ENCODE peak calls at places on chromosome 18, in eight cellular contexts. One of them, this sample, is unnamed.

GRCh38 chr18:41096504-41096903 is 858.5 kb upstream of the PIK3C3 start:
- DNase-seq in IMR-90: peak
- DNase-seq in right lobe of liver: no peak
- DNase-seq in A549: no peak
- DNase-seq in adrenal gland: no peak
- DNase-seq in body of pancreas: no peak
- DNase-seq in HCT116: no peak
- DNase-seq in H1: no peak
- DNase-seq in this sample: no peak

GRCh38 chr18:33745396-33745795 is 167.4 kb downstream of the ASXL3 start:
- DNase-seq in IMR-90: no peak
- DNase-seq in right lobe of liver: no peak
- DNase-seq in A549: no peak
- DNase-seq in adrenal gland: no peak
- DNase-seq in body of pancreas: no peak
- DNase-seq in HCT116: no peak
- DNase-seq in H1: no peak
- DNase-seq in this sample: no peak

GRCh38 chr18:49055787-49056186 is 105.0 kb upstream of the SMAD7 start:
- DNase-seq in IMR-90: peak
- DNase-seq in right lobe of liver: no peak
- DNase-seq in A549: no peak
- DNase-seq in adrenal gland: peak
- DNase-seq in body of pancreas: peak
- DNase-seq in HCT116: no peak
- DNase-seq in H1: no peak
- DNase-seq in this sample: peak

GRCh38 chr18:23563377-23564043 is 22.8 kb downstream of the NPC1 start:
- DNase-seq in IMR-90: peak
- DNase-seq in right lobe of liver: no peak
- DNase-seq in A549: no peak
- DNase-seq in adrenal gland: no peak
- DNase-seq in body of pancreas: no peak
- DNase-seq in HCT116: no peak
- DNase-seq in H1: no peak
- DNase-seq in this sample: no peak

GRCh38 chr18:63319383-63320040 is at the start of gene BCL2:
- DNase-seq in IMR-90: peak
- DNase-seq in right lobe of liver: no peak
- DNase-seq in A549: peak
- DNase-seq in adrenal gland: peak
- DNase-seq in body of pancreas: peak
- DNase-seq in HCT116: no peak
- DNase-seq in H1: peak
- DNase-seq in this sample: peak

GRCh38 chr18:26865557-26865956 is at the start of gene AQP4:
- DNase-seq in IMR-90: no peak
- DNase-seq in right lobe of liver: no peak
- DNase-seq in A549: no peak
- DNase-seq in adrenal gland: no peak
- DNase-seq in body of pancreas: no peak
- DNase-seq in HCT116: no peak
- DNase-seq in H1: no peak
- DNase-seq in this sample: peak

GRCh38 chr18:50240083-50240563 is 26.2 kb downstream of the CFAP53 start:
- DNase-seq in IMR-90: no peak
- DNase-seq in right lobe of liver: no peak
- DNase-seq in A549: no peak
- DNase-seq in adrenal gland: no peak
- DNase-seq in body of pancreas: no peak
- DNase-seq in HCT116: peak
- DNase-seq in H1: no peak
- DNase-seq in this sample: no peak

GRCh38 chr18:33805592-33805991 is 227.6 kb downstream of the ASXL3 start:
- DNase-seq in IMR-90: no peak
- DNase-seq in right lobe of liver: no peak
- DNase-seq in A549: no peak
- DNase-seq in adrenal gland: no peak
- DNase-seq in body of pancreas: no peak
- DNase-seq in HCT116: no peak
- DNase-seq in H1: no peak
- DNase-seq in this sample: no peak

GRCh38 chr18:23833714-23834113 is 144.5 kb downstream of the LAMA3 start:
- DNase-seq in IMR-90: no peak
- DNase-seq in right lobe of liver: no peak
- DNase-seq in A549: no peak
- DNase-seq in adrenal gland: no peak
- DNase-seq in body of pancreas: no peak
- DNase-seq in HCT116: no peak
- DNase-seq in H1: no peak
- DNase-seq in this sample: peak

GRCh38 chr18:4455113-4455811 is at the start of gene DLGAP1:
- DNase-seq in IMR-90: no peak
- DNase-seq in right lobe of liver: peak
- DNase-seq in A549: no peak
- DNase-seq in adrenal gland: peak
- DNase-seq in body of pancreas: peak
- DNase-seq in HCT116: no peak
- DNase-seq in H1: no peak
- DNase-seq in this sample: peak

GRCh38 chr18:62372156-62372555 is 47.0 kb downstream of the TNFRSF11A start:
- DNase-seq in IMR-90: no peak
- DNase-seq in right lobe of liver: no peak
- DNase-seq in A549: no peak
- DNase-seq in adrenal gland: no peak
- DNase-seq in body of pancreas: peak
- DNase-seq in HCT116: no peak
- DNase-seq in H1: no peak
- DNase-seq in this sample: no peak

GRCh38 chr18:74013955-74014354 is 133.7 kb downstream of the FBXO15 start:
- DNase-seq in IMR-90: peak
- DNase-seq in right lobe of liver: no peak
- DNase-seq in A549: no peak
- DNase-seq in adrenal gland: peak
- DNase-seq in body of pancreas: peak
- DNase-seq in HCT116: no peak
- DNase-seq in H1: no peak
- DNase-seq in this sample: no peak

GRCh38 chr18:29181151-29181901 is 1004.4 kb upstream of the CDH2 start:
- DNase-seq in IMR-90: peak
- DNase-seq in right lobe of liver: no peak
- DNase-seq in A549: no peak
- DNase-seq in adrenal gland: peak
- DNase-seq in body of pancreas: peak
- DNase-seq in HCT116: no peak
- DNase-seq in H1: no peak
- DNase-seq in this sample: no peak

GRCh38 chr18:2903006-2903405 is 56.2 kb downstream of the EMILIN2 start:
- DNase-seq in IMR-90: peak
- DNase-seq in right lobe of liver: no peak
- DNase-seq in A549: no peak
- DNase-seq in adrenal gland: peak
- DNase-seq in body of pancreas: no peak
- DNase-seq in HCT116: no peak
- DNase-seq in H1: no peak
- DNase-seq in this sample: no peak

GRCh38 chr18:2907459-2908145 is 60.8 kb downstream of the EMILIN2 start:
- DNase-seq in IMR-90: no peak
- DNase-seq in right lobe of liver: no peak
- DNase-seq in A549: no peak
- DNase-seq in adrenal gland: no peak
- DNase-seq in body of pancreas: no peak
- DNase-seq in HCT116: no peak
- DNase-seq in H1: no peak
- DNase-seq in this sample: peak

GRCh38 chr18:2908166-2908945 is 61.5 kb downstream of the EMILIN2 start:
- DNase-seq in IMR-90: no peak
- DNase-seq in right lobe of liver: no peak
- DNase-seq in A549: no peak
- DNase-seq in adrenal gland: no peak
- DNase-seq in body of pancreas: no peak
- DNase-seq in HCT116: no peak
- DNase-seq in H1: no peak
- DNase-seq in this sample: peak

GRCh38 chr18:2906522-2907458 is 60.0 kb downstream of the EMILIN2 start:
- DNase-seq in IMR-90: no peak
- DNase-seq in right lobe of liver: no peak
- DNase-seq in A549: peak
- DNase-seq in adrenal gland: peak
- DNase-seq in body of pancreas: no peak
- DNase-seq in HCT116: no peak
- DNase-seq in H1: peak
- DNase-seq in this sample: peak

GRCh38 chr18:2905802-2906521 is 59.2 kb downstream of the EMILIN2 start:
- DNase-seq in IMR-90: no peak
- DNase-seq in right lobe of liver: peak
- DNase-seq in A549: peak
- DNase-seq in adrenal gland: peak
- DNase-seq in body of pancreas: peak
- DNase-seq in HCT116: peak
- DNase-seq in H1: peak
- DNase-seq in this sample: peak
- TF ChIP-seq POLR2A in IMR-90: no peak
- TF ChIP-seq POLR2A in right lobe of liver: peak
- TF ChIP-seq POLR2A in A549: peak
- TF ChIP-seq POLR2A in adrenal gland: no peak
- TF ChIP-seq POLR2A in body of pancreas: no peak
- TF ChIP-seq POLR2A in HCT116: peak
- TF ChIP-seq POLR2A in H1: no peak
- TF ChIP-seq POLR2A in this sample: peak

DNA sequence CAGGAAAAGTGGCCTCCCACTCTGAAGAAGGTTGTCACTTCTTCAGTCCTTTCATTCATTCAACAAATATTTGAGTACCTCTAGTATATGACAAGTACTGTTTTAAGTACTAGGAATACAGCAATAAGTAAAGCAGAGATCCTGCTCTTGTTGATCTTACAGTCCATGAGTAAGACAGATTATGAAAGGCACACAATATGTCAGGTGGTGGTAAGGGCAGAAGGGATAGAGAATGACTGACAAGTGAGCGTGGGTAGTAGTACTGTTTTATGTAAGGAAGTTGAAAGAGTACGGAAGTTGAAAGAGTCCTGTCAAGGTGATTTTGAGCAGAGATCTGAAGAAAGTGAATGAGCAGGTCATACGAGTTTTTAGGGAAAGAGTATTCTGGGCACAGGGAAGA is 111.3 kb downstream of the GALNT1 start:
- DNase-seq in IMR-90: no peak
- DNase-seq in right lobe of liver: no peak
- DNase-seq in A549: no peak
- DNase-seq in adrenal gland: no peak
- DNase-seq in body of pancreas: no peak
- DNase-seq in HCT116: no peak
- DNase-seq in H1: no peak
- DNase-seq in this sample: no peak
- TF ChIP-seq CTCF in IMR-90: no peak
- TF ChIP-seq CTCF in right lobe of liver: no peak
- TF ChIP-seq CTCF in A549: no peak
- TF ChIP-seq CTCF in adrenal gland: no peak
- TF ChIP-seq CTCF in body of pancreas: no peak
- TF ChIP-seq CTCF in HCT116: no peak
- TF ChIP-seq CTCF in H1: no peak
- TF ChIP-seq CTCF in this sample: no peak

GRCh38 chr18:13290856-13291271 is 72.3 kb downstream of the LDLRAD4 start:
- DNase-seq in IMR-90: no peak
- DNase-seq in right lobe of liver: no peak
- DNase-seq in A549: no peak
- DNase-seq in adrenal gland: no peak
- DNase-seq in body of pancreas: no peak
- DNase-seq in HCT116: no peak
- DNase-seq in H1: no peak
- DNase-seq in this sample: no peak
- H3K27ac ChIP-seq in IMR-90: no peak
- H3K27ac ChIP-seq in right lobe of liver: peak
- H3K27ac ChIP-seq in A549: no peak
- H3K27ac ChIP-seq in adrenal gland: no peak
- H3K27ac ChIP-seq in body of pancreas: no peak
- H3K27ac ChIP-seq in HCT116: no peak
- H3K27ac ChIP-seq in H1: no peak
- H3K27ac ChIP-seq in this sample: no peak

DNA sequence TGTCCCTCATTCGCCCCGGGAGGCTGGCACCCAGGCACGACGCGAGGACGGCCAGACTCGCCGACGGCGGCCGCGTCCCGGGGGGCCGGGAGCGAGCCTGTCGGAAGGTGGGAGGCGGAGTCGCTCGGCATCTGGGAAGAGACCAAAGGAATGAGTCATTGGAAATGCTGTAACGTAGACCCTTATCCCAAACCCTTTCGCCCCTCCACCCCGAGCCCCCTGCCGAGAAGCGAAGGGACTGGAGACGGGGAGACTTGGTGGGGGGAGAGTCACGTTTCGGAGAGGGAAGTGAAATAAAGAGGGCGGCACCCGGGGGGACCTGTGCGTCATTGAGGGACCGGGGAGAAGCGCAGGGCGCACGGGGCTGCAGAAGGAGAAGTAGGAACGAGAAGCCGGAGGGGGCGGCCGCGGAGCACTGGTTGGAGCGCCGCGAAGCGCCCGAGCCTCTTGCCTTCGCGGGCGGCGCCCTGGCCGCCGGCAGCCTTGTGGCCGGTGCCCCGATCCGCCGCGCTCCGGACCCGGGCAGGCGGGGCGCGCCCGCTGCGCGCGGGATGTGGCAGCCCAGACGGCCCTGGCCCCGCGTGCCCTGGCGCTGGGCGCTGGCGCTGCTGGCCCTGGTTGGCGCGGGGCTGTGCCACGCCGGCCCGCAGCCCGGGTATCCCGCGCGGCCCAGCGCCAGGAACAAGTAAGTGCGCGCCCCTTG is at the start of gene EMILIN2:
- DNase-seq in IMR-90: peak
- DNase-seq in right lobe of liver: peak
- DNase-seq in A549: no peak
- DNase-seq in adrenal gland: peak
- DNase-seq in body of pancreas: peak
- DNase-seq in HCT116: no peak
- DNase-seq in H1: peak
- DNase-seq in this sample: peak
- TF ChIP-seq POLR2A in IMR-90: no peak
- TF ChIP-seq POLR2A in right lobe of liver: peak
- TF ChIP-seq POLR2A in A549: no peak
- TF ChIP-seq POLR2A in adrenal gland: peak
- TF ChIP-seq POLR2A in body of pancreas: no peak
- TF ChIP-seq POLR2A in HCT116: no peak
- TF ChIP-seq POLR2A in H1: no peak
- TF ChIP-seq POLR2A in this sample: peak